ENCODE peak calls at places on chromosomes 13 and 19, in six cellular contexts. One of them, this sample, is unnamed.

GRCh38 chr19:44552324-44552723 is 22.8 kb upstream of the CEACAM20 start:
- DNase-seq in transverse colon: peak
- DNase-seq in tibial nerve: no peak
- DNase-seq in testis: peak
- DNase-seq in body of pancreas: no peak
- DNase-seq in lower leg skin: no peak
- DNase-seq in this sample: peak

GRCh38 chr19:10505583-10506229 is 2.5 kb upstream of the KEAP1 start:
- DNase-seq in transverse colon: peak
- DNase-seq in tibial nerve: peak
- DNase-seq in testis: peak
- DNase-seq in body of pancreas: peak
- DNase-seq in lower leg skin: peak
- DNase-seq in this sample: peak

GRCh38 chr13:91554101-91554500 is 155.7 kb downstream of the GPC5 start:
- DNase-seq in transverse colon: no peak
- DNase-seq in tibial nerve: no peak
- DNase-seq in testis: no peak
- DNase-seq in body of pancreas: no peak
- DNase-seq in lower leg skin: no peak
- DNase-seq in this sample: no peak

GRCh38 chr19:33054623-33055022 is 10.1 kb downstream of the RHPN2 start:
- DNase-seq in transverse colon: peak
- DNase-seq in tibial nerve: no peak
- DNase-seq in testis: no peak
- DNase-seq in body of pancreas: peak
- DNase-seq in lower leg skin: peak
- DNase-seq in this sample: no peak

GRCh38 chr13:52695856-52696255 is 43.2 kb downstream of the SUGT1 start:
- DNase-seq in transverse colon: no peak
- DNase-seq in tibial nerve: no peak
- DNase-seq in testis: no peak
- DNase-seq in body of pancreas: no peak
- DNase-seq in lower leg skin: no peak
- DNase-seq in this sample: no peak

GRCh38 chr19:6519289-6519688 is 11.5 kb upstream of the TNFSF9 start:
- DNase-seq in transverse colon: no peak
- DNase-seq in tibial nerve: no peak
- DNase-seq in testis: no peak
- DNase-seq in body of pancreas: no peak
- DNase-seq in lower leg skin: no peak
- DNase-seq in this sample: no peak

GRCh38 chr13:39417131-39417530 is 185.9 kb downstream of the LHFPL6 start:
- DNase-seq in transverse colon: no peak
- DNase-seq in tibial nerve: no peak
- DNase-seq in testis: no peak
- DNase-seq in body of pancreas: no peak
- DNase-seq in lower leg skin: no peak
- DNase-seq in this sample: no peak

GRCh38 chr13:105343134-105343806 is 1192.2 kb downstream of the EFNB2 start:
- DNase-seq in transverse colon: no peak
- DNase-seq in tibial nerve: no peak
- DNase-seq in testis: no peak
- DNase-seq in body of pancreas: no peak
- DNase-seq in lower leg skin: no peak
- DNase-seq in this sample: no peak

GRCh38 chr19:49361438-49362047 is 673 bp downstream of the TEAD2 start:
- DNase-seq in transverse colon: peak
- DNase-seq in tibial nerve: peak
- DNase-seq in testis: peak
- DNase-seq in body of pancreas: peak
- DNase-seq in lower leg skin: peak
- DNase-seq in this sample: peak

GRCh38 chr19:18149596-18149975 is 3.4 kb upstream of the PIK3R2 start:
- DNase-seq in transverse colon: no peak
- DNase-seq in tibial nerve: no peak
- DNase-seq in testis: no peak
- DNase-seq in body of pancreas: no peak
- DNase-seq in lower leg skin: no peak
- DNase-seq in this sample: no peak

GRCh38 chr19:50906217-50906616 is 5.0 kb downstream of the KLK4 start:
- DNase-seq in transverse colon: peak
- DNase-seq in tibial nerve: peak
- DNase-seq in testis: peak
- DNase-seq in body of pancreas: peak
- DNase-seq in lower leg skin: no peak
- DNase-seq in this sample: no peak

GRCh38 chr19:41352609-41353465 is 885 bp downstream of the TGFB1 start:
- DNase-seq in transverse colon: peak
- DNase-seq in tibial nerve: peak
- DNase-seq in testis: peak
- DNase-seq in body of pancreas: peak
- DNase-seq in lower leg skin: peak
- DNase-seq in this sample: peak

GRCh38 chr13:30305456-30305855 is 1.9 kb downstream of the KATNAL1 start:
- DNase-seq in transverse colon: no peak
- DNase-seq in tibial nerve: no peak
- DNase-seq in testis: no peak
- DNase-seq in body of pancreas: no peak
- DNase-seq in lower leg skin: no peak
- DNase-seq in this sample: no peak

GRCh38 chr13:36818483-36819063 is 449 bp upstream of the RFXAP start:
- DNase-seq in transverse colon: no peak
- DNase-seq in tibial nerve: peak
- DNase-seq in testis: no peak
- DNase-seq in body of pancreas: no peak
- DNase-seq in lower leg skin: no peak
- DNase-seq in this sample: no peak

GRCh38 chr19:6088677-6089063 is 21.6 kb downstream of the RFX2 start:
- DNase-seq in transverse colon: no peak
- DNase-seq in tibial nerve: no peak
- DNase-seq in testis: no peak
- DNase-seq in body of pancreas: no peak
- DNase-seq in lower leg skin: no peak
- DNase-seq in this sample: no peak

GRCh38 chr19:47323872-47324271 is 8.1 kb upstream of the C5AR2 start:
- DNase-seq in transverse colon: no peak
- DNase-seq in tibial nerve: no peak
- DNase-seq in testis: no peak
- DNase-seq in body of pancreas: no peak
- DNase-seq in lower leg skin: no peak
- DNase-seq in this sample: no peak

GRCh38 chr19:39164289-39164688 is 32.5 kb upstream of the NCCRP1 start:
- DNase-seq in transverse colon: no peak
- DNase-seq in tibial nerve: no peak
- DNase-seq in testis: no peak
- DNase-seq in body of pancreas: no peak
- DNase-seq in lower leg skin: no peak
- DNase-seq in this sample: no peak

GRCh38 chr13:112804374-112804773 is 114.5 kb downstream of the ATP11A start:
- DNase-seq in transverse colon: no peak
- DNase-seq in tibial nerve: no peak
- DNase-seq in testis: no peak
- DNase-seq in body of pancreas: no peak
- DNase-seq in lower leg skin: peak
- DNase-seq in this sample: peak

GRCh38 chr19:14672043-14672872 is 2.4 kb downstream of the ADGRE3 start:
- DNase-seq in transverse colon: no peak
- DNase-seq in tibial nerve: no peak
- DNase-seq in testis: no peak
- DNase-seq in body of pancreas: no peak
- DNase-seq in lower leg skin: peak
- DNase-seq in this sample: no peak

GRCh38 chr19:7862413-7862951 is 11.7 kb downstream of the PRR36 start:
- DNase-seq in transverse colon: peak
- DNase-seq in tibial nerve: no peak
- DNase-seq in testis: peak
- DNase-seq in body of pancreas: peak
- DNase-seq in lower leg skin: peak
- DNase-seq in this sample: peak

DNA sequence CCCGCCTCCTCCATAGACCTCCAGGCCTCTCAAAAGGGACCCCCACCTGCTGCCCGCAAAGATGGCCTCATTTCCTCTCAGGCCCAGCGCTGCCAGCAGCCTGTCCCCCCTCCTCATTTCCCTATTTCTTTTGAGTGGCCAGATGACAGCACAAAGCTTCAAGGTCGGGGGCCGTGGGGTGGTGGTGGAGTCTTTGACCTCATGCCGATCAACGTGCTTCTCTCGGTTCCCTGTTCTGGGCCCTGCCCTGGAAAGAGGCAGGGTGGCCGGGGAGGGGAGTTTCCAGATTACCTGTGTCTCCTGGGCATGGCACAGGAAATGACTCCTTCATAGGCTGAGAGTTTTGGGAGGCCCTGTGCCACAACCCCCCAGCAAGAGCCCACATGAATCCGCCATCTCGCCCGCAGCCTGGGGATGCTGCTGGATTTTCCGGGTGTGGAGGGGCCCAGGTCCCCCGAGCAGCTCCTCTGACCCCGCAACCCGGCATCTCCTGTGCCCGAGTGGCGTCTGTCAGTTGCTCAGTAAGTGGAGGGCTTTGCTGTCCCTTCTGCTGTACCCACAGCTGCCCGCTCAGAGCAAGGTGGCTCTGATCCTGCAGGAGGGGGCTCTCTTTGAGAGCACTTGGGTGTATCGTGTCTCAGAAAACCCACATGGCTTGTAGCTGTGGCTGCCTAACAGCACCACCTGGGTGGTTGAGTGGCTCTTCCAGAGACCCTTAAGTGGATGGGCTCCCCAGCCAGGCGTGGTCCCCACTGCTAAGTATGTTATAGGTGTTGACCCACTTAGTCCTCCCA is 139.4 kb downstream of the SIPA1L3 start:
- DNase-seq in transverse colon: peak
- DNase-seq in tibial nerve: no peak
- DNase-seq in testis: no peak
- DNase-seq in body of pancreas: no peak
- DNase-seq in lower leg skin: no peak
- DNase-seq in this sample: no peak
- TF ChIP-seq POLR2A in transverse colon: no peak
- TF ChIP-seq POLR2A in tibial nerve: no peak
- TF ChIP-seq POLR2A in testis: no peak
- TF ChIP-seq POLR2A in body of pancreas: no peak
- TF ChIP-seq POLR2A in lower leg skin: no peak
- TF ChIP-seq POLR2A in this sample: no peak

GRCh38 chr19:1039646-1040475 is at the start of gene ABCA7:
- DNase-seq in transverse colon: peak
- DNase-seq in tibial nerve: peak
- DNase-seq in testis: peak
- DNase-seq in body of pancreas: peak
- DNase-seq in lower leg skin: peak
- DNase-seq in this sample: peak

GRCh38 chr19:1037553-1038115 is 2.3 kb upstream of the ABCA7 start:
- DNase-seq in transverse colon: peak
- DNase-seq in tibial nerve: no peak
- DNase-seq in testis: no peak
- DNase-seq in body of pancreas: no peak
- DNase-seq in lower leg skin: no peak
- DNase-seq in this sample: no peak

GRCh38 chr19:1032264-1032867 is 6.0 kb downstream of the CNN2 start:
- DNase-seq in transverse colon: no peak
- DNase-seq in tibial nerve: no peak
- DNase-seq in testis: no peak
- DNase-seq in body of pancreas: no peak
- DNase-seq in lower leg skin: no peak
- DNase-seq in this sample: no peak

GRCh38 chr19:1038995-1039645 is 787 bp upstream of the ABCA7 start:
- DNase-seq in transverse colon: no peak
- DNase-seq in tibial nerve: no peak
- DNase-seq in testis: no peak
- DNase-seq in body of pancreas: no peak
- DNase-seq in lower leg skin: no peak
- DNase-seq in this sample: no peak

GRCh38 chr19:1035998-1036621 is 3.8 kb upstream of the ABCA7 start:
- DNase-seq in transverse colon: peak
- DNase-seq in tibial nerve: no peak
- DNase-seq in testis: no peak
- DNase-seq in body of pancreas: no peak
- DNase-seq in lower leg skin: no peak
- DNase-seq in this sample: no peak
- TF ChIP-seq CTCF in transverse colon: no peak
- TF ChIP-seq CTCF in tibial nerve: no peak
- TF ChIP-seq CTCF in testis: no peak
- TF ChIP-seq CTCF in body of pancreas: no peak
- TF ChIP-seq CTCF in lower leg skin: no peak
- TF ChIP-seq CTCF in this sample: no peak

DNA sequence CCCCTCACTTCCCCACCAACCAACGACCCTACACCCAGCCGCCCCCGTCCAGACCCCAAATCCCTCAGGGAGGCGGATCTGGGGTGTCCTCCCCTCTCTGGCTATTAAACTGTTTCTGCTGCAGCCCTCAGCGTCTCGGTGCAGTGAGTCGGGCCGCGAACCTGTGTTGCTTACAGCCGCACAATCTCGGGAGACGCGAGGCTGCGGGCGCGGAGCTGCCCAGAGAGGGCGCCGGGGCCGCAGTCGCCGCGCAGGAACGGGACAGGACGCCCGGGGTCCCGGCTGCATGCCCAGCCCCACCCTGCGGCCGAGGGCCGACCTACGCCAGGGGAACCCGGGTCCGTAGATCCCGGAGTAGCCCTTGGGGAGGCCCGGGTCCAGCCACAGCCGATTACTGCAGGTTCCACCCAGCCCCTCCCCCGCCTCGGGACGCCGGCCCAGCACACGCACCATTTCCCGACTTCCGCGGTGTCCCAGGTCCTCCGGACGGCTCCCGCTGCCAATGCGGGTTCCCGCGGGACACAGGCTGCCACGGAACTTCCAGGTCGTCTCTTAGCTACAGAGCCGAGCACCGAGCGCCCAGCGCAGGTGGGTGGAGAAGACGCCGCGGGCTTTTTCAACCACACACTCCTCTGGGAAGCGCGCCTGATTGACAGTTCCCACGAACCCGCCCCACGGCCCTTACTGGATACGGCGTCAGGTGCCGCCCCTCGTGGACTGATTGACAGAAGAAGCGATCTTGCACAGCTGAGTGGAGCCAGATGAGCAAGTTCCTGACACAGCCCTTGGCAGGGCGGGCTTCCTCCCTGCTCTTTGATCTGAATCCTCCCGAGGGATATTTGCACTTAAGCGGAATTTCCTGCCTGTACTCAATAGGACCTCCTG is at the start of gene ZNF799:
- DNase-seq in transverse colon: peak
- DNase-seq in tibial nerve: peak
- DNase-seq in testis: peak
- DNase-seq in body of pancreas: peak
- DNase-seq in lower leg skin: peak
- DNase-seq in this sample: peak
- TF ChIP-seq POLR2A in transverse colon: peak
- TF ChIP-seq POLR2A in tibial nerve: peak
- TF ChIP-seq POLR2A in testis: peak
- TF ChIP-seq POLR2A in body of pancreas: peak
- TF ChIP-seq POLR2A in lower leg skin: no peak
- TF ChIP-seq POLR2A in this sample: peak

DNA sequence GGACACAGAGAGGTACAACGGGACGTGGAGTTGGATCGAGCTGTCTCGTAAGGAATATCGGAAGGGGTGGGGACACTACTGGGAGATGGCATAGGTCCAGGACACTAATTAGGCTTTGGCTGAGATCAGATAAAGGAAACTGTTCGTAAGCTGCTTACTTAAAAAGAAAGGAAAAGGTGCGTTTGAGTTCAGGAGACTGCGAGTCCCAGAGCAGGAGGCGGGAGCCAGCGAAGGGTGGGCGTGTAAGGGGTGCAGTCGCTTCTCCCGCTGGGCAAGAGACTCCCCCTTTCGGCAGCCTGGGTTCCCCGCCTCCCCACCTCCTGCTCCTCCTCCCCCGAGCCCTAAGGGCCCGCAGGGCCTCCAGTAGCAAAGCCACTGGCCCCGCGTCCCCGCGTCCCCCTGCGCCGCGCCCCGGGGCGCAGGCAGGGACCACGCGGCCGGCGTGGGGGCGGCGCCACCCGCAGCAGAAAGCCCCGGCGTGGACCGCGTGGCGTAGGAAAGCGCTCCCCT is 571 bp downstream of the ABCC4 start:
- DNase-seq in transverse colon: peak
- DNase-seq in tibial nerve: peak
- DNase-seq in testis: peak
- DNase-seq in body of pancreas: peak
- DNase-seq in lower leg skin: peak
- DNase-seq in this sample: peak
- TF ChIP-seq CTCF in transverse colon: no peak
- TF ChIP-seq CTCF in tibial nerve: no peak
- TF ChIP-seq CTCF in testis: no peak
- TF ChIP-seq CTCF in body of pancreas: no peak
- TF ChIP-seq CTCF in lower leg skin: no peak
- TF ChIP-seq CTCF in this sample: no peak

This sample was measured in adrenal gland.